ENCODE peak calls at places on chromosomes 1 and 21, in nine cellular contexts. One of them, this sample, is unnamed.

GRCh38 chr1:62140666-62141065 is 54.0 kb upstream of the L1TD1 start:
- DNase-seq in HEK293T: no peak
- DNase-seq in mammary epithelial cell: no peak
- DNase-seq in heart right ventricle: no peak
- DNase-seq in activated CD8-positive, alpha-beta memory T cell treated with anti-CD3 and anti-CD28 coated beads, Interleukin-2, amount 50 U/mL, for 48 hours: no peak
- DNase-seq in Calu3: no peak
- DNase-seq in prostate gland: no peak
- DNase-seq in 8988T: no peak
- DNase-seq in dorsolateral prefrontal cortex: no peak
- DNase-seq in this sample: no peak

GRCh38 chr1:23951646-23952095 is 8.0 kb upstream of the PNRC2 start:
- DNase-seq in prostate gland: no peak
- DNase-seq in heart right ventricle: no peak
- DNase-seq in mammary epithelial cell: peak
- DNase-seq in dorsolateral prefrontal cortex: no peak
- DNase-seq in Calu3: peak
- DNase-seq in activated CD8-positive, alpha-beta memory T cell treated with anti-CD3 and anti-CD28 coated beads, Interleukin-2, amount 50 U/mL, for 48 hours: no peak
- DNase-seq in HEK293T: no peak
- DNase-seq in 8988T: no peak
- DNase-seq in this sample: no peak

GRCh38 chr21:15221799-15222386 is 157.1 kb upstream of the NRIP1 start:
- DNase-seq in HEK293T: no peak
- DNase-seq in mammary epithelial cell: peak
- DNase-seq in heart right ventricle: peak
- DNase-seq in 8988T: no peak
- DNase-seq in activated CD8-positive, alpha-beta memory T cell treated with anti-CD3 and anti-CD28 coated beads, Interleukin-2, amount 50 U/mL, for 48 hours: no peak
- DNase-seq in dorsolateral prefrontal cortex: no peak
- DNase-seq in Calu3: peak
- DNase-seq in prostate gland: no peak
- DNase-seq in this sample: no peak

GRCh38 chr1:44031051-44031899 is at the start of gene SLC6A9:
- DNase-seq in dorsolateral prefrontal cortex: no peak
- DNase-seq in prostate gland: peak
- DNase-seq in Calu3: peak
- DNase-seq in activated CD8-positive, alpha-beta memory T cell treated with anti-CD3 and anti-CD28 coated beads, Interleukin-2, amount 50 U/mL, for 48 hours: peak
- DNase-seq in HEK293T: peak
- DNase-seq in 8988T: no peak
- DNase-seq in mammary epithelial cell: peak
- DNase-seq in heart right ventricle: peak
- DNase-seq in this sample: peak

GRCh38 chr1:94552071-94552586 is 10.6 kb upstream of the F3 start:
- DNase-seq in HEK293T: no peak
- DNase-seq in prostate gland: no peak
- DNase-seq in mammary epithelial cell: peak
- DNase-seq in Calu3: no peak
- DNase-seq in heart right ventricle: no peak
- DNase-seq in activated CD8-positive, alpha-beta memory T cell treated with anti-CD3 and anti-CD28 coated beads, Interleukin-2, amount 50 U/mL, for 48 hours: no peak
- DNase-seq in dorsolateral prefrontal cortex: no peak
- DNase-seq in 8988T: no peak
- DNase-seq in this sample: no peak

GRCh38 chr1:245685111-245685810 is 530.5 kb downstream of the KIF26B start:
- DNase-seq in heart right ventricle: no peak
- DNase-seq in prostate gland: no peak
- DNase-seq in dorsolateral prefrontal cortex: no peak
- DNase-seq in 8988T: no peak
- DNase-seq in mammary epithelial cell: no peak
- DNase-seq in Calu3: no peak
- DNase-seq in activated CD8-positive, alpha-beta memory T cell treated with anti-CD3 and anti-CD28 coated beads, Interleukin-2, amount 50 U/mL, for 48 hours: no peak
- DNase-seq in HEK293T: no peak
- DNase-seq in this sample: no peak

GRCh38 chr1:46131727-46132528 is 501 bp downstream of the PIK3R3 start:
- DNase-seq in 8988T: no peak
- DNase-seq in heart right ventricle: peak
- DNase-seq in Calu3: peak
- DNase-seq in dorsolateral prefrontal cortex: peak
- DNase-seq in activated CD8-positive, alpha-beta memory T cell treated with anti-CD3 and anti-CD28 coated beads, Interleukin-2, amount 50 U/mL, for 48 hours: peak
- DNase-seq in mammary epithelial cell: peak
- DNase-seq in prostate gland: peak
- DNase-seq in HEK293T: peak
- DNase-seq in this sample: peak

GRCh38 chr1:7620196-7620595 is 150.9 kb upstream of the VAMP3 start:
- DNase-seq in mammary epithelial cell: no peak
- DNase-seq in HEK293T: no peak
- DNase-seq in heart right ventricle: no peak
- DNase-seq in prostate gland: no peak
- DNase-seq in Calu3: no peak
- DNase-seq in activated CD8-positive, alpha-beta memory T cell treated with anti-CD3 and anti-CD28 coated beads, Interleukin-2, amount 50 U/mL, for 48 hours: no peak
- DNase-seq in dorsolateral prefrontal cortex: no peak
- DNase-seq in 8988T: no peak
- DNase-seq in this sample: no peak

GRCh38 chr1:46615735-46616134 is 876 bp downstream of the MOB3C start:
- DNase-seq in HEK293T: no peak
- DNase-seq in prostate gland: no peak
- DNase-seq in 8988T: no peak
- DNase-seq in dorsolateral prefrontal cortex: no peak
- DNase-seq in heart right ventricle: no peak
- DNase-seq in activated CD8-positive, alpha-beta memory T cell treated with anti-CD3 and anti-CD28 coated beads, Interleukin-2, amount 50 U/mL, for 48 hours: no peak
- DNase-seq in mammary epithelial cell: no peak
- DNase-seq in Calu3: no peak
- DNase-seq in this sample: peak

GRCh38 chr1:207418336-207418735 is 35.8 kb upstream of the CR2 start:
- DNase-seq in HEK293T: no peak
- DNase-seq in activated CD8-positive, alpha-beta memory T cell treated with anti-CD3 and anti-CD28 coated beads, Interleukin-2, amount 50 U/mL, for 48 hours: no peak
- DNase-seq in mammary epithelial cell: no peak
- DNase-seq in 8988T: no peak
- DNase-seq in prostate gland: no peak
- DNase-seq in Calu3: no peak
- DNase-seq in heart right ventricle: no peak
- DNase-seq in dorsolateral prefrontal cortex: no peak
- DNase-seq in this sample: no peak

GRCh38 chr1:34060901-34061415 is 104.1 kb downstream of the CSMD2 start:
- DNase-seq in dorsolateral prefrontal cortex: peak
- DNase-seq in 8988T: no peak
- DNase-seq in prostate gland: no peak
- DNase-seq in activated CD8-positive, alpha-beta memory T cell treated with anti-CD3 and anti-CD28 coated beads, Interleukin-2, amount 50 U/mL, for 48 hours: no peak
- DNase-seq in mammary epithelial cell: no peak
- DNase-seq in heart right ventricle: peak
- DNase-seq in HEK293T: no peak
- DNase-seq in Calu3: no peak
- DNase-seq in this sample: no peak

GRCh38 chr21:44810829-44811228 is 7.0 kb downstream of the SUMO3 start:
- DNase-seq in 8988T: no peak
- DNase-seq in heart right ventricle: no peak
- DNase-seq in prostate gland: no peak
- DNase-seq in mammary epithelial cell: no peak
- DNase-seq in dorsolateral prefrontal cortex: no peak
- DNase-seq in HEK293T: no peak
- DNase-seq in activated CD8-positive, alpha-beta memory T cell treated with anti-CD3 and anti-CD28 coated beads, Interleukin-2, amount 50 U/mL, for 48 hours: no peak
- DNase-seq in Calu3: no peak
- DNase-seq in this sample: no peak

GRCh38 chr1:58884706-58885661 is 101.1 kb upstream of the JUN start:
- DNase-seq in heart right ventricle: no peak
- DNase-seq in activated CD8-positive, alpha-beta memory T cell treated with anti-CD3 and anti-CD28 coated beads, Interleukin-2, amount 50 U/mL, for 48 hours: no peak
- DNase-seq in HEK293T: no peak
- DNase-seq in Calu3: peak
- DNase-seq in prostate gland: peak
- DNase-seq in mammary epithelial cell: no peak
- DNase-seq in 8988T: no peak
- DNase-seq in dorsolateral prefrontal cortex: no peak
- DNase-seq in this sample: no peak

GRCh38 chr21:36753556-36753955 is 54.6 kb downstream of the SIM2 start:
- DNase-seq in prostate gland: no peak
- DNase-seq in 8988T: no peak
- DNase-seq in heart right ventricle: no peak
- DNase-seq in HEK293T: no peak
- DNase-seq in dorsolateral prefrontal cortex: no peak
- DNase-seq in activated CD8-positive, alpha-beta memory T cell treated with anti-CD3 and anti-CD28 coated beads, Interleukin-2, amount 50 U/mL, for 48 hours: no peak
- DNase-seq in mammary epithelial cell: peak
- DNase-seq in Calu3: no peak
- DNase-seq in this sample: no peak

GRCh38 chr1:47471163-47471562 is 33.3 kb downstream of the FOXD2 start:
- DNase-seq in Calu3: no peak
- DNase-seq in 8988T: no peak
- DNase-seq in HEK293T: no peak
- DNase-seq in mammary epithelial cell: no peak
- DNase-seq in dorsolateral prefrontal cortex: no peak
- DNase-seq in activated CD8-positive, alpha-beta memory T cell treated with anti-CD3 and anti-CD28 coated beads, Interleukin-2, amount 50 U/mL, for 48 hours: no peak
- DNase-seq in heart right ventricle: peak
- DNase-seq in prostate gland: no peak
- DNase-seq in this sample: no peak

GRCh38 chr1:209736467-209737117 is 19.3 kb upstream of the TRAF3IP3 start:
- DNase-seq in Calu3: no peak
- DNase-seq in activated CD8-positive, alpha-beta memory T cell treated with anti-CD3 and anti-CD28 coated beads, Interleukin-2, amount 50 U/mL, for 48 hours: no peak
- DNase-seq in prostate gland: no peak
- DNase-seq in mammary epithelial cell: no peak
- DNase-seq in 8988T: no peak
- DNase-seq in heart right ventricle: no peak
- DNase-seq in HEK293T: no peak
- DNase-seq in dorsolateral prefrontal cortex: no peak
- DNase-seq in this sample: no peak

GRCh38 chr1:170545476-170545875 is 13.5 kb downstream of the GORAB start:
- DNase-seq in dorsolateral prefrontal cortex: no peak
- DNase-seq in heart right ventricle: no peak
- DNase-seq in HEK293T: no peak
- DNase-seq in mammary epithelial cell: peak
- DNase-seq in activated CD8-positive, alpha-beta memory T cell treated with anti-CD3 and anti-CD28 coated beads, Interleukin-2, amount 50 U/mL, for 48 hours: no peak
- DNase-seq in prostate gland: no peak
- DNase-seq in Calu3: no peak
- DNase-seq in 8988T: no peak
- DNase-seq in this sample: no peak